ENCODE peak calls at places on chromosomes 11 and 22, in ten cellular contexts. G, B, E, N, Z, R, C, H, F and M are unnamed samples.

GRCh38 chr11:105489431-105489830 is 120.4 kb upstream of the GRIA4 start:
- DNase-seq in G (no peak), B (no peak), E (peak), N (no peak), Z (peak), R (no peak), C (peak), H (no peak), F (no peak), M (peak)

GRCh38 chr11:133824593-133824992 is 20.7 kb downstream of the SPATA19 start:
- DNase-seq in G (no peak), B (no peak), E (no peak), N (no peak), Z (no peak), R (no peak), C (no peak), H (no peak), F (no peak), M (no peak)

GRCh38 chr11:29019960-29020683 is 911.9 kb downstream of the METTL15 start:
- DNase-seq in G (no peak), B (no peak), E (peak), N (peak), Z (no peak), R (no peak), C (peak), H (no peak), F (no peak), M (no peak)

GRCh38 chr22:36180038-36180880 is 19.7 kb upstream of the APOL3 start:
- DNase-seq in G (peak), B (peak), E (peak), N (peak), Z (peak), R (peak), C (peak), H (peak), F (peak), M (peak)

GRCh38 chr11:116172156-116172555 is 600.6 kb downstream of the BUD13 start:
- DNase-seq in G (no peak), B (no peak), E (no peak), N (no peak), Z (no peak), R (no peak), C (no peak), H (no peak), F (no peak), M (no peak)

GRCh38 chr11:115406404-115406803 is 97.8 kb downstream of the CADM1 start:
- DNase-seq in G (no peak), B (no peak), E (no peak), N (no peak), Z (no peak), R (no peak), C (no peak), H (no peak), F (no peak), M (no peak)

GRCh38 chr11:10875430-10876021 is 17.7 kb upstream of the ZBED5 start:
- DNase-seq in G (no peak), B (no peak), E (no peak), N (no peak), Z (no peak), R (no peak), C (no peak), H (no peak), F (no peak), M (no peak)

GRCh38 chr11:101880208-101880607 is 34.6 kb upstream of the CEP126 start:
- DNase-seq in G (no peak), B (no peak), E (peak), N (peak), Z (no peak), R (no peak), C (peak), H (no peak), F (no peak), M (no peak)

GRCh38 chr22:36475341-36475740 is 6.1 kb downstream of the TXN2 start:
- DNase-seq in G (no peak), B (no peak), E (no peak), N (no peak), Z (no peak), R (no peak), C (no peak), H (no peak), F (no peak), M (no peak)

GRCh38 chr11:116556483-116556882 is 216.3 kb downstream of the BUD13 start:
- DNase-seq in G (no peak), B (no peak), E (no peak), N (no peak), Z (no peak), R (no peak), C (no peak), H (no peak), F (no peak), M (no peak)

GRCh38 chr11:34585870-34586654 is 34.8 kb upstream of the EHF start:
- DNase-seq in G (peak), B (no peak), E (peak), N (peak), Z (no peak), R (no peak), C (peak), H (no peak), F (no peak), M (peak)

GRCh38 chr11:117874253-117874909 is 2.1 kb downstream of the FXYD6 start:
- DNase-seq in G (no peak), B (no peak), E (no peak), N (peak), Z (no peak), R (no peak), C (no peak), H (no peak), F (no peak), M (peak)